ENCODE peak calls at places on chromosomes 1 and 21, in six cellular contexts. X is psoas muscle, H is upper lobe of right lung, A is GM12864, U is tibial artery, M is choroid plexus epithelial cell. J is an unnamed sample.

GRCh38 chr1:230464618-230465017 is 38.5 kb upstream of the PGBD5 start:
- DNase-seq in X (no peak), H (no peak), A (no peak), U (no peak), M (peak; percentile 19), J (no peak)

GRCh38 chr1:55898191-55898590 is 681.2 kb downstream of the PLPP3 start:
- DNase-seq in X (no peak), H (no peak), A (no peak), U (no peak), M (peak; percentile 93), J (no peak)

GRCh38 chr1:63946866-63947491 is 173.2 kb downstream of the ROR1 start:
- DNase-seq in X (peak; percentile 74), H (no peak), A (no peak), U (peak; percentile 75), M (peak; percentile 21), J (peak; percentile 24)

GRCh38 chr1:153364181-153364580 is 6.5 kb downstream of the S100A9 start:
- DNase-seq in X (no peak), H (no peak), A (no peak), U (no peak), M (no peak), J (no peak)

GRCh38 chr1:59475737-59476136 is 178.8 kb downstream of the FGGY start:
- DNase-seq in X (no peak), H (no peak), A (no peak), U (no peak), M (no peak), J (no peak)

GRCh38 chr1:233777571-233777970 is 126.9 kb upstream of the SLC35F3 start:
- DNase-seq in X (no peak), H (no peak), A (no peak), U (no peak), M (no peak), J (no peak)

GRCh38 chr1:165631403-165632151 is 543 bp downstream of the MGST3 start:
- DNase-seq in X (peak; percentile 75), H (peak; percentile 81), A (no peak), U (peak; percentile 69), M (peak; percentile 84), J (peak; percentile 66)

GRCh38 chr1:15341634-15342375 is 67.9 kb upstream of the EFHD2 start:
- DNase-seq in X (no peak), H (no peak), A (peak; percentile 29), U (no peak), M (peak; percentile 75), J (no peak)

GRCh38 chr1:187630653-187631380 is 802.1 kb downstream of the PLA2G4A start:
- DNase-seq in X (no peak), H (no peak), A (no peak), U (no peak), M (no peak), J (no peak)

GRCh38 chr1:192846950-192847349 is 38.1 kb downstream of the RGS2 start:
- DNase-seq in X (no peak), H (no peak), A (no peak), U (no peak), M (no peak), J (no peak)

GRCh38 chr1:47705517-47706130 is 267.8 kb downstream of the FOXD2 start:
- DNase-seq in X (no peak), H (no peak), A (no peak), U (no peak), M (peak; percentile 60), J (no peak)

GRCh38 chr1:32269744-32270143 is 18.7 kb downstream of the LCK start:
- DNase-seq in X (no peak), H (no peak), A (no peak), U (no peak), M (no peak), J (no peak)

GRCh38 chr1:235637756-235638155 is 11.8 kb downstream of the GNG4 start:
- DNase-seq in X (no peak), H (no peak), A (no peak), U (no peak), M (no peak), J (no peak)

GRCh38 chr1:12424793-12425192 is 193.2 kb downstream of the DHRS3 start:
- DNase-seq in X (no peak), H (no peak), A (no peak), U (no peak), M (no peak), J (no peak)

GRCh38 chr1:172647110-172647564 is 11.8 kb upstream of the FASLG start:
- DNase-seq in X (no peak), H (no peak), A (no peak), U (no peak), M (no peak), J (no peak)

GRCh38 chr1:227886503-227886961 is 61.2 kb downstream of the WNT9A start:
- DNase-seq in X (peak; percentile 30), H (peak; percentile 57), A (no peak), U (no peak), M (no peak), J (no peak)

GRCh38 chr1:23430803-23431202 is 6.3 kb upstream of the TCEA3 start:
- DNase-seq in X (no peak), H (no peak), A (no peak), U (no peak), M (no peak), J (no peak)

GRCh38 chr1:218772575-218772974 is 401.1 kb upstream of the LYPLAL1 start:
- DNase-seq in X (no peak), H (no peak), A (no peak), U (no peak), M (peak; percentile 61), J (no peak)

GRCh38 chr1:43711049-43711448 is 3.7 kb downstream of the ST3GAL3 start:
- DNase-seq in X (no peak), H (no peak), A (no peak), U (no peak), M (peak; percentile 88), J (no peak)

GRCh38 chr1:33181038-33181861 is 593 bp downstream of the TRIM62 start:
- DNase-seq in X (peak; percentile 73), H (peak; percentile 75), A (no peak), U (peak; percentile 56), M (peak; percentile 68), J (peak; percentile 10)

GRCh38 chr1:179865377-179865776 is 12.2 kb downstream of the TOR1AIP2 start:
- DNase-seq in X (no peak), H (no peak), A (no peak), U (no peak), M (no peak), J (no peak)

GRCh38 chr1:53738205-53739108 is 507 bp downstream of the GLIS1 start:
- DNase-seq in X (peak; percentile 53), H (peak; percentile 64), A (no peak), U (no peak), M (peak; percentile 41), J (no peak)

GRCh38 chr1:110280126-110280525 is 59.1 kb upstream of the RBM15 start:
- DNase-seq in X (no peak), H (no peak), A (no peak), U (no peak), M (no peak), J (no peak)

GRCh38 chr1:226737819-226738420 is 1.2 kb downstream of the ITPKB start:
- DNase-seq in X (peak; percentile 70), H (peak; percentile 82), A (no peak), U (peak; percentile 57), M (peak; percentile 32), J (peak; percentile 23)

GRCh38 chr1:61635529-61635928 is 89.4 kb downstream of the TM2D1 start:
- DNase-seq in X (no peak), H (no peak), A (no peak), U (no peak), M (no peak), J (no peak)

GRCh38 chr1:116352349-116352813 is 20.7 kb upstream of the ATP1A1 start:
- DNase-seq in X (no peak), H (no peak), A (no peak), U (no peak), M (no peak), J (no peak)

GRCh38 chr21:35528109-35529042 is 479.3 kb upstream of the RUNX1 start:
- DNase-seq in X (peak; percentile 50), H (peak; percentile 62), A (no peak), U (no peak), M (peak; percentile 19), J (no peak)

DNA sequence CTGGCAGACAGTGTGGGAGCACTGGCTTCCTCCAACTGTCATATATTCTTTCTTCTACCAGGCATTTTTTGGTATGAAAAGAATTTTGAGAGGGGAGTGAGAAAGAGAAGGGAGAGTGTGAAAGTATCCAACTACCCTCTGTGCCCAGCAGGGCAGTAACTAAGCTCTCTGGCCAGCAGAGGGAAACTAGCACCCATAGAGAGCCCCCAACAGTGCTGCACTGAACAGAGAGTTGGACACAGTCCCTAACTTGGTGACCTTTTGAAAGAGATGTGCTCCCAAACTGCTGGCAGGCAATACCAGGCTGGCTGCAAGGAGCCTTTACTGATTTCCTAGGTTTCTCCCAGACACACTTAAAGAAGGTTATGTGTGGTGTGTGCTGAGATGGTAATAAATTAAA is 118.8 kb upstream of the PBX1 start:
- DNase-seq in X (no peak), H (no peak), A (no peak), U (no peak), M (peak; percentile 66), J (no peak)
- TF ChIP-seq CTCF in X (peak; percentile 46), H (peak; percentile 36), A (peak; percentile 5), U (peak; percentile 54), M (peak; percentile 73), J (peak; percentile 43)

GRCh38 chr1:201481761-201482493 is 12.9 kb upstream of the PHLDA3 start:
- DNase-seq in X (peak; percentile 92), H (peak; percentile 93), A (peak; percentile 49), U (peak; percentile 78), M (peak; percentile 91), J (peak; percentile 78)
- H3K4me3 ChIP-seq in X (peak overlapping the region; percentile 51), H (peak overlapping the region; percentile 48), A (peak overlapping the region; percentile 22), U (peak overlapping the region; percentile 39), M (peak overlapping the region; percentile 39), J (peak overlapping the region; percentile 6)

DNA sequence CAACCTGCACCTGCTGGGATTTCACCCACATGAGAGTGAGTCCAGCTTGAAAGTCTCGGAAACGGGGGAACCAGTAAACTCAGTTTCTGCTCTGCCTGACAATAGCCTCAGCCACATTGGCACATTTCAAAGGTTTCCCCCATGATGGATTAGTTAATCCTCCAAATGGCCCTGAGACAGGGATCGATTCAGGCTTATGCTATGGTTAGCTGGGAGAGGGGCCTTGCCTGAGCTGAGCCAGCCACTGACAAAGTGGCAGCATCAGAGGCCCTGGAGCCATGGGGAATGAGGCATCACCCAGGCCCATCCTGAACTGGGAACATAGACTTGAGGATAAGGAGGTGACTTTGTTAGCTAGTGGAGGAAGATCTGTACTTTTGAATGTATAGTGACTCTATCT is 2.9 kb upstream of the CLSTN1 start:
- DNase-seq in X (no peak), H (peak; percentile 27), A (no peak), U (no peak), M (no peak), J (no peak)
- TF ChIP-seq CTCF in X (no peak), H (no peak), A (no peak), U (no peak), M (no peak), J (no peak)

DNA sequence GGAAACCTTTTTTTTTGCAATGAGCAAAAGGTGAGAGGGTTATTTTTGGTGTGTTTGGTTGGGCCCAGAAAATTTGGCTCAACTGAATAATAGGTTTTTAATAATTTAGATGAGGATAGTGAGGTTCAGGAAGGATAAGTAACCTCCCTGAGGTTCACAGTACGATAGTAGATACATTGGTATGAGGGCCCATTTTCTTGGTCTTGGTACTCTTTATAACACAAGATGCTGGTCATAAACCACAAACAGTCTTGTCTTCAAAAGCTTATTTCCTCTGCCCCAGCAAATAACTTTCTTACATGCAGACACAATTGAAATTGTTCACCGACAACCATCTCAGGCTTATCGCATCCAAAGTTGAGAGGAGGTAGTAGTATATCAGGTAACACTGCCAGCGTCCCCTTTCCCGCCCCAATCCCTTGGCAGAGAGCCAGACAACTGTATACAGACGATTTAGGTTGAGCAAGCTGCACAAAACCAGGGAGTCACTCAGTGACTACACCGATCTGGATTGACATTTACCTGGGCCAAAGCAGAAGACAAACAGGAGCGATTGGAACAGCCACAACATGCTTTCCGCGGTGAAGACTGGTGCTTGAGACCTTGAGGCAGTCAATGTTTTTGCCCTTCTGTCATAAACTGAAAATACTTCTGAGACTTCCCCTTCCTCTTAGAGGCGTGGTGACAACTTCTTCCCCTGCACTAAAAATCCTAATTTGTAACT is at the start of gene SLAMF6:
- DNase-seq in X (no peak), H (no peak), A (no peak), U (no peak), M (no peak), J (no peak)
- H3K4me3 ChIP-seq in X (no peak within 1 kb of the TSS), H (peak within 1 kb of the TSS; percentile 40), A (peak within 1 kb of the TSS; percentile 83), U (no peak within 1 kb of the TSS), M (no peak within 1 kb of the TSS), J (no peak within 1 kb of the TSS)

J was measured in gastrocnemius medialis.